ENCODE peak calls at places on chromosome 20, in nine cellular contexts. N is GM20000; Q is activated naive CD8-positive, alpha-beta T cell treated with anti-CD3 and anti-CD28 coated beads, Interleukin-2, amount 50 U/mL, for 16 hours; O is HEK293T; J is T-helper 22 cell; K is body of pancreas; R is upper lobe of right lung; X is neuronal stem cell; D is AG04450. V is an unnamed sample.

GRCh38 chr20:21534453-21534852 is 20.6 kb upstream of the NKX2-2 start:
- DNase-seq in N (no peak), Q (no peak), O (no peak), J (no peak), K (no peak), R (no peak), X (no peak), D (no peak), V (no peak)

GRCh38 chr20:41173791-41174341 is 36.5 kb downstream of the PLCG1 start:
- DNase-seq in N (no peak), Q (no peak), O (no peak), J (no peak), K (no peak), R (peak), X (no peak), D (no peak), V (no peak)

GRCh38 chr20:37593710-37594109 is 66.0 kb upstream of the BLCAP start:
- DNase-seq in N (no peak), Q (no peak), O (no peak), J (no peak), K (no peak), R (no peak), X (no peak), D (no peak), V (no peak)

GRCh38 chr20:48384147-48384818 is 443.5 kb downstream of the PREX1 start:
- DNase-seq in N (peak), Q (no peak), O (peak), J (no peak), K (no peak), R (no peak), X (no peak), D (no peak), V (no peak)

GRCh38 chr20:1171461-1172093 is 13.2 kb downstream of the TMEM74B start:
- DNase-seq in N (no peak), Q (no peak), O (peak), J (no peak), K (no peak), R (no peak), X (peak), D (no peak), V (no peak)

GRCh38 chr20:8155229-8155628 is 23.2 kb downstream of the PLCB1 start:
- DNase-seq in N (no peak), Q (no peak), O (no peak), J (no peak), K (no peak), R (no peak), X (no peak), D (no peak), V (no peak)

GRCh38 chr20:57475388-57476072 is 49.4 kb downstream of the CTCFL start:
- DNase-seq in N (no peak), Q (no peak), O (no peak), J (no peak), K (no peak), R (no peak), X (no peak), D (no peak), V (peak)

GRCh38 chr20:39897058-39897457 is 792.0 kb downstream of the MAFB start:
- DNase-seq in N (no peak), Q (no peak), O (no peak), J (no peak), K (no peak), R (no peak), X (no peak), D (peak), V (no peak)

GRCh38 chr20:7362601-7363000 is 577.7 kb downstream of the HAO1 start:
- DNase-seq in N (no peak), Q (no peak), O (no peak), J (no peak), K (no peak), R (no peak), X (no peak), D (no peak), V (no peak)

GRCh38 chr20:1844723-1845523 is 50.3 kb upstream of the SIRPA start:
- DNase-seq in N (peak), Q (no peak), O (no peak), J (no peak), K (no peak), R (peak), X (no peak), D (peak), V (peak)

GRCh38 chr20:32336918-32337347 is 21.2 kb upstream of the ASXL1 start:
- DNase-seq in N (peak), Q (no peak), O (peak), J (no peak), K (no peak), R (no peak), X (no peak), D (no peak), V (no peak)

GRCh38 chr20:10511166-10511506 is 76.0 kb downstream of the SLX4IP start:
- DNase-seq in N (no peak), Q (no peak), O (no peak), J (no peak), K (no peak), R (no peak), X (no peak), D (no peak), V (no peak)

GRCh38 chr20:21640556-21640955 is 64.9 kb upstream of the PAX1 start:
- DNase-seq in N (no peak), Q (no peak), O (peak), J (no peak), K (no peak), R (no peak), X (peak), D (no peak), V (no peak)

GRCh38 chr20:17622851-17623508 is 53.1 kb downstream of the DSTN start:
- DNase-seq in N (no peak), Q (no peak), O (no peak), J (no peak), K (no peak), R (peak), X (no peak), D (no peak), V (peak)

GRCh38 chr20:7123457-7123856 is 356.0 kb downstream of the BMP2 start:
- DNase-seq in N (no peak), Q (no peak), O (no peak), J (no peak), K (no peak), R (no peak), X (no peak), D (no peak), V (no peak)

GRCh38 chr20:62027698-62028321 is 37.9 kb downstream of the TAF4 start:
- DNase-seq in N (no peak), Q (no peak), O (no peak), J (no peak), K (no peak), R (no peak), X (no peak), D (no peak), V (no peak)

GRCh38 chr20:48767269-48767960 is 60.4 kb downstream of the PREX1 start:
- DNase-seq in N (no peak), Q (no peak), O (no peak), J (peak), K (no peak), R (no peak), X (no peak), D (no peak), V (no peak)

GRCh38 chr20:37383229-37383989 is 37.5 kb downstream of the SRC start:
- DNase-seq in N (no peak), Q (no peak), O (no peak), J (no peak), K (peak), R (peak), X (no peak), D (no peak), V (peak)

GRCh38 chr20:37902504-37903313 is at the start of gene VSTM2L:
- DNase-seq in N (peak), Q (no peak), O (peak), J (no peak), K (peak), R (peak), X (no peak), D (peak), V (peak)

GRCh38 chr20:33105336-33105924 is 26.0 kb downstream of the BPIFB4 start:
- DNase-seq in N (no peak), Q (no peak), O (no peak), J (no peak), K (no peak), R (no peak), X (no peak), D (no peak), V (no peak)

GRCh38 chr20:63737940-63738686 is 1.5 kb upstream of the SLC2A4RG start:
- DNase-seq in N (peak), Q (no peak), O (no peak), J (no peak), K (no peak), R (peak), X (no peak), D (no peak), V (peak)

GRCh38 chr20:57243480-57244220 is 22.8 kb downstream of the BMP7 start:
- DNase-seq in N (no peak), Q (no peak), O (no peak), J (no peak), K (no peak), R (no peak), X (no peak), D (no peak), V (no peak)

GRCh38 chr20:7883309-7883708 is 56.9 kb downstream of the HAO1 start:
- DNase-seq in N (no peak), Q (no peak), O (no peak), J (no peak), K (no peak), R (no peak), X (no peak), D (no peak), V (no peak)

GRCh38 chr20:57650756-57651483 is 30.7 kb upstream of the ZBP1 start:
- DNase-seq in N (peak), Q (no peak), O (no peak), J (no peak), K (no peak), R (peak), X (no peak), D (no peak), V (no peak)

GRCh38 chr20:50799890-50800550 is 5.2 kb downstream of the BCAS4 start:
- DNase-seq in N (peak), Q (no peak), O (no peak), J (no peak), K (no peak), R (no peak), X (no peak), D (no peak), V (no peak)

GRCh38 chr20:48904566-48905321 is 16.8 kb upstream of the ARFGEF2 start:
- DNase-seq in N (peak), Q (peak), O (peak), J (peak), K (peak), R (no peak), X (peak), D (no peak), V (no peak)

GRCh38 chr20:51930775-51931174 is 128.5 kb upstream of the SALL4 start:
- DNase-seq in N (no peak), Q (no peak), O (peak), J (no peak), K (no peak), R (no peak), X (no peak), D (peak), V (no peak)

GRCh38 chr20:59087829-59088433 is 45.3 kb upstream of the PRELID3B start:
- DNase-seq in N (peak), Q (peak), O (peak), J (peak), K (peak), R (peak), X (peak), D (no peak), V (peak)

GRCh38 chr20:44111712-44112335 is 75.2 kb downstream of the JPH2 start:
- DNase-seq in N (no peak), Q (no peak), O (no peak), J (no peak), K (no peak), R (no peak), X (no peak), D (no peak), V (peak)

GRCh38 chr20:38726849-38727601 is 2.7 kb downstream of the SLC32A1 start:
- DNase-seq in N (peak), Q (peak), O (no peak), J (peak), K (no peak), R (no peak), X (peak), D (no peak), V (no peak)

GRCh38 chr20:4038047-4038459 is 22.7 kb upstream of the RNF24 start:
- DNase-seq in N (peak), Q (peak), O (no peak), J (peak), K (peak), R (peak), X (no peak), D (no peak), V (peak)

GRCh38 chr20:2657241-2657640 is 4.8 kb downstream of the NOP56 start:
- DNase-seq in N (no peak), Q (no peak), O (no peak), J (no peak), K (no peak), R (no peak), X (no peak), D (no peak), V (no peak)

GRCh38 chr20:58984691-58985090 is 3.6 kb downstream of the NELFCD start:
- DNase-seq in N (no peak), Q (no peak), O (no peak), J (no peak), K (no peak), R (no peak), X (no peak), D (no peak), V (peak)

GRCh38 chr20:21102252-21102609 is 3.9 kb downstream of the LINC00237 start:
- DNase-seq in N (peak), Q (no peak), O (no peak), J (no peak), K (no peak), R (no peak), X (no peak), D (no peak), V (no peak)

GRCh38 chr20:55354700-55355099 is 650.6 kb downstream of the CBLN4 start:
- DNase-seq in N (no peak), Q (no peak), O (no peak), J (no peak), K (no peak), R (no peak), X (no peak), D (no peak), V (no peak)

GRCh38 chr20:1562622-1563021 is 5.1 kb upstream of the SIRPD start:
- DNase-seq in N (peak), Q (no peak), O (no peak), J (no peak), K (no peak), R (no peak), X (no peak), D (no peak), V (no peak)

GRCh38 chr20:19820520-19821211 is 62.6 kb downstream of the RIN2 start:
- DNase-seq in N (no peak), Q (no peak), O (no peak), J (no peak), K (no peak), R (no peak), X (no peak), D (no peak), V (peak)

GRCh38 chr20:34364013-34364382 is 925 bp downstream of the ITCH start:
- DNase-seq in N (no peak), Q (no peak), O (no peak), J (no peak), K (no peak), R (no peak), X (no peak), D (no peak), V (no peak)

GRCh38 chr20:3174442-3175263 is 1.3 kb upstream of the LZTS3 start:
- DNase-seq in N (no peak), Q (no peak), O (no peak), J (no peak), K (no peak), R (no peak), X (no peak), D (no peak), V (no peak)

GRCh38 chr20:46970937-46971630 is 76.4 kb downstream of the EYA2 start:
- DNase-seq in N (no peak), Q (no peak), O (peak), J (no peak), K (no peak), R (no peak), X (peak), D (peak), V (no peak)